ENCODE peak calls at places on chromosomes 13 and 19, in ten cellular contexts. E is activated CD8-positive, alpha-beta T cell treated with anti-CD3 and anti-CD28 coated beads for 36 hours; Q is kidney; T is uterus; P is GM13976; M is AG10803; R is adrenal gland; A is A673; L is ascending aorta; U is stomach. W is an unnamed sample.

GRCh38 chr19:18503971-18504885 is 17.6 kb downstream of the ELL start:
- DNase-seq in R (no peak), Q (no peak), U (peak; percentile 51), M (no peak), L (no peak), A (no peak), E (no peak), P (no peak), T (no peak), W (no peak)

GRCh38 chr13:83722443-83722842 is 159.8 kb downstream of the SLITRK1 start:
- DNase-seq in U (no peak), L (no peak), Q (no peak), R (no peak), A (no peak), M (no peak), T (no peak), P (no peak), E (no peak), W (no peak)

GRCh38 chr19:55261671-55262126 is 2.9 kb upstream of the PPP6R1 start:
- DNase-seq in M (no peak), E (no peak), R (no peak), A (no peak), Q (no peak), U (no peak), L (no peak), T (no peak), P (no peak), W (no peak)

GRCh38 chr19:45408830-45409593 is 2.6 kb downstream of the POLR1G start:
- DNase-seq in U (no peak), Q (no peak), M (no peak), L (no peak), E (no peak), R (no peak), A (no peak), P (peak; percentile 6), T (no peak), W (no peak)

GRCh38 chr19:14550201-14550754 is 20.9 kb downstream of the TECR start:
- DNase-seq in T (no peak), A (no peak), U (peak; percentile 34), L (no peak), P (peak; percentile 53), Q (peak; percentile 82), E (peak; percentile 40), R (no peak), M (no peak), W (no peak)

GRCh38 chr19:50735869-50736268 is 12.7 kb downstream of the CLEC11A start:
- DNase-seq in L (no peak), R (no peak), Q (no peak), A (no peak), T (no peak), P (no peak), E (no peak), U (no peak), M (no peak), W (no peak)

GRCh38 chr13:100525453-100526298 is 62.9 kb downstream of the GGACT start:
- DNase-seq in U (no peak), A (no peak), R (no peak), E (no peak), L (no peak), Q (no peak), T (no peak), M (no peak), P (no peak), W (no peak)

GRCh38 chr19:39918183-39918651 is 16.2 kb downstream of the FCGBP start:
- DNase-seq in R (no peak), Q (peak; percentile 65), L (no peak), T (no peak), A (no peak), M (no peak), P (no peak), U (no peak), E (no peak), W (no peak)

GRCh38 chr13:93473441-93474270 is 247.0 kb downstream of the GPC6 start:
- DNase-seq in L (no peak), Q (no peak), U (no peak), M (peak; percentile 38), T (no peak), R (no peak), A (no peak), P (no peak), E (no peak), W (no peak)

GRCh38 chr19:10009714-10010224 is 535 bp downstream of the COL5A3 start:
- DNase-seq in L (no peak), M (peak; percentile 47), P (no peak), R (no peak), Q (no peak), U (no peak), T (no peak), E (no peak), A (no peak), W (no peak)

DNA sequence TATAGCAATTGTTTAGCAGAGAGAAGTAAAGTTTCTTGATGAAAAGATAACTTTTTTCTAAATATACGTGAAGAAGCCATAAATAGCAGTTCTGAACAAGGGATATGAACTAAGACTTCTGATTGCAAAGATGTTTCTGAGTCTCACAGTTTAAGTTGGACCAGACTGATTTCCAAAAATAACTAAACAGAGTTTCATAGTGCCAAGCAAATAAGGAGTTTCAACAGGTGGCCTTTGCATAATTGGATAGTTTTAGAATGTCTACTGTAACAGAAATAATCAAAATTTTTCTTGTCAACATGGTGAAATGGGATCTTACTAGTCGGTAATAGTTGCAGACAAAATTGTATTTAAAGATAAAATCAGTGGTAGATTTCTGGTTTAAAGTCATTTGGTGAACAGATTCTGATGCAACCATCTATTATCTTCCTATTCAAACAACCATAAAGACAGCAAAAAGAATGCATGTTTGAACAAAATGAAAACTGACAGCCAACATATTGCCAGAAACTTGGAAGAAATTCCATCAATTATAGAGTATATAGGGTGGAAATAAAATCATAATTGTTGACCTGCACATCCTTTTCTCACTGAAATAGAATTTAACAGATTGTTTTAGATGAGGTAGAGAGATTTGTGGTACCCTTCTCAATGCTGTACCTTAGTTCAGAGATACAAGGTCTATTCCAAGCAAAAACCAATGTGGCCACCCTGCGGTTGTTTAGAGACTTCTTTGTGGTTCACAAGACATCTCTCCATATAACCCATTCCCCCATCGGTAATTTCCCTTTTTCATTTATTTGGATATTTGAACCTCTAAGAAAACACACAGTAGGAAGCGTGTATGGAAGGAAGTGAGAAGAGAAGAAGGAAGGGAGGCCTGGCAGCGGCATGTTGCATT is 275.3 kb downstream of the COG6 start:
- DNase-seq in T (no peak), Q (no peak), M (no peak), U (no peak), P (no peak), L (no peak), A (no peak), R (no peak), E (no peak), W (no peak)
- TF ChIP-seq CTCF in T (no peak), Q (no peak), M (no peak), U (no peak), P (no peak), L (no peak), A (peak; percentile 28), R (no peak), E (no peak), W (no peak)

DNA sequence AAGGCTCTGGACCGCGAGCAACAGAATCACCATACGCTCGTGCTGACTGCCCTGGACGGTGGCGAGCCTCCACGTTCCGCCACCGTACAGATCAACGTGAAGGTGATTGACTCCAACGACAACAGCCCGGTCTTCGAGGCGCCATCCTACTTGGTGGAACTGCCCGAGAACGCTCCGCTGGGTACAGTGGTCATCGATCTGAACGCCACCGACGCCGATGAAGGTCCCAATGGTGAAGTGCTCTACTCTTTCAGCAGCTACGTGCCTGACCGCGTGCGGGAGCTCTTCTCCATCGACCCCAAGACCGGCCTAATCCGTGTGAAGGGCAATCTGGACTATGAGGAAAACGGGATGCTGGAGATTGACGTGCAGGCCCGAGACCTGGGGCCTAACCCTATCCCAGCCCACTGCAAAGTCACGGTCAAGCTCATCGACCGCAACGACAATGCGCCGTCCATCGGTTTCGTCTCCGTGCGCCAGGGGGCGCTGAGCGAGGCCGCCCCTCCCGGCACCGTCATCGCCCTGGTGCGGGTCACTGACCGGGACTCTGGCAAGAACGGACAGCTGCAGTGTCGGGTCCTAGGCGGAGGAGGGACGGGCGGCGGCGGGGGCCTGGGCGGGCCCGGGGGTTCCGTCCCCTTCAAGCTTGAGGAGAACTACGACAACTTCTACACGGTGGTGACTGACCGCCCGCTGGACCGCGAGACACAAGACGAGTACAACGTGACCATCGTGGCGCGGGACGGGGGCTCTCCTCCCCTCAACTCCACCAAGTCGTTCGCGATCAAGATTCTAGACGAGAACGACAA is 1.8 kb downstream of the PCDH17 start:
- DNase-seq in E (peak; percentile 1), P (peak; percentile 15), U (peak; percentile 26), R (peak; percentile 47), M (no peak), Q (peak; percentile 73), A (no peak), T (peak; percentile 30), L (peak; percentile 71), W (no peak)
- TF ChIP-seq CTCF in E (no peak), P (no peak), U (peak; percentile 15), R (peak; percentile 37), M (no peak), Q (peak; percentile 43), A (no peak), T (peak; percentile 24), L (no peak), W (no peak)

DNA sequence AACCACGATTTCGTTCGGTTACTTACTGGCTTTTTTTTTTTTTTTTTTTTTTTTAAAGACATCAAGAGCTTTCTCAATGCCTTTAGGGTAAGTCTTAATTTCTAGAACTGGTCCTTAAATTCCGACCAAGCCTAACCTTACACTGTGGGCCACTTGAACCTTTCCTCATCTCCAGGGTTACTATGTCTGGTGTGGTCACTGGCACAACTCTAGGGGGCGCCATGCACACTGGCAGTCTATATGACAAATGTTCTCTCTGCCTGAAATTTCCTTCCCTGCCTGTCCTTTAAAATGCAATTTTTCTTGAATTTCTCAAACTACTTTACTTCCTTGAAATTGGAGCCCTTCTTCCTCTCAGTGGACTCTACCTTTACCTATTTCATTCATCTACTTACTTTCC is 227.4 kb downstream of the KLF5 start:
- DNase-seq in M (no peak), R (no peak), L (no peak), P (no peak), A (no peak), Q (no peak), U (no peak), E (no peak), T (no peak), W (no peak)
- TF ChIP-seq CTCF in M (no peak), R (no peak), L (no peak), P (no peak), A (peak; percentile 36), Q (no peak), U (no peak), E (no peak), T (no peak), W (peak; percentile 2)

DNA sequence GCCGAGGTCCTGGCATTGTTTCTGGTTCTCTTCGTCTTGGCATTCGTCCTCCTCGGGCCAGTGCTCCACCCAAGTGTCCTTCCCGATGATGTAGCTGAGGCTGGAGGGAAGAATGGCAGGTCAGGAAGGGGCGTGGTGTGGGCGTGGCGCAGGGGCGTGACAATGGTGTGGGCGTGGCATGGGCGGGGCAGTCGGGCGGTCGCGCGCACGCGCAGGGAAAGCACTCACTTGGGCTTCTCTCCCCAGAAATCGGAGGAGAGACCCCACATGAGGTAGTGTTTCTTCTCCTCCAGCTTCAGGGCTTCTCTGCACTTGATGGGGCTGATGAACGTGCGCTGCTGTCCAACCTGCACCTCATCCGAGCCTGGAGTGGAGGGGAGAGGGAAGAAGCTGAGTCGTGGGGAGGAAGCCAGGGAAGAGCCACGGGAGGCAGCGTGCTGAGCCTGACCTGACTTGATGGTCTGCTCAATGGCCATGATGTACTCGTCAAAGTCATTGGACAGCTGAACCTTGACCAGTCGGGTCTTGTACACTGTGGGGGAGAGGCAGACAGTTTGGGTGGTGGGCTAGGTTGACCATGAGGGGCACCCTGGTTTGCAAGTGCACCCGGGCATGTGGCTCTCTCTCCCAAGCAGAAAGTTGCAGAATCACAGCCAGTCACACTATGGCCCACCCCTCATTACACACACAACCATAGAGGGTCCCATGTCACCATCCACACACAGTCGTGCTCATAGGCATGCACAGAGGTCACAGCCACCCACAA is 8.1 kb upstream of the TNFSF14 start:
- DNase-seq in R (peak; percentile 35), M (no peak), L (no peak), T (no peak), Q (peak; percentile 70), A (no peak), P (peak; percentile 81), E (peak; percentile 70), U (no peak), W (peak; percentile 83)
- TF ChIP-seq CTCF in R (no peak), M (no peak), L (no peak), T (no peak), Q (no peak), A (no peak), P (no peak), E (no peak), U (no peak), W (no peak)